ENCODE peak calls at places on chromosomes 7 and 10, in ten cellular contexts. Y, M, K, S, X, H, T, L, A and J are unnamed samples.

GRCh38 chr10:125101049-125101448 is 59.3 kb downstream of the CTBP2 start:
- DNase-seq in S (no peak), L (no peak), X (no peak), K (no peak), H (no peak), M (no peak), Y (no peak), A (no peak), T (no peak), J (no peak)

GRCh38 chr10:132282667-132283603 is 24.8 kb downstream of the STK32C start:
- DNase-seq in Y (no peak), X (no peak), A (no peak), L (no peak), T (no peak), H (no peak), M (no peak), S (no peak), K (peak; percentile 52), J (no peak)

GRCh38 chr10:31645786-31646185 is 282.8 kb downstream of the ARHGAP12 start:
- DNase-seq in M (no peak), K (no peak), Y (no peak), S (no peak), T (peak; percentile 26), A (no peak), L (no peak), X (no peak), H (no peak), J (no peak)

GRCh38 chr7:6476596-6477374 is 29.0 kb upstream of the DAGLB start:
- DNase-seq in A (no peak), S (no peak), T (no peak), K (no peak), X (no peak), Y (no peak), M (no peak), L (no peak), H (no peak), J (no peak)

GRCh38 chr7:149790146-149790548 is 16.8 kb upstream of the ZNF467 start:
- DNase-seq in L (peak; percentile 16), T (no peak), M (peak; percentile 70), S (peak; percentile 13), A (no peak), K (peak; percentile 47), Y (peak; percentile 61), H (no peak), X (no peak), J (no peak)

GRCh38 chr7:1555813-1556540 is at the start of gene TMEM184A:
- DNase-seq in X (no peak), S (no peak), Y (peak; percentile 47), H (no peak), T (no peak), A (no peak), L (peak; percentile 25), K (no peak), M (no peak), J (no peak)

GRCh38 chr10:121076760-121077159 is 225.6 kb downstream of the WDR11 start:
- DNase-seq in L (no peak), A (no peak), K (no peak), T (no peak), S (no peak), M (no peak), Y (no peak), H (no peak), X (no peak), J (no peak)

GRCh38 chr7:154927624-154928125 is 75.2 kb downstream of the PAXIP1 start:
- DNase-seq in K (peak; percentile 70), Y (no peak), A (peak; percentile 61), M (peak; percentile 62), S (peak; percentile 73), X (peak; percentile 68), H (peak; percentile 73), L (peak; percentile 29), T (peak; percentile 77), J (peak; percentile 77)

GRCh38 chr7:98294798-98295382 is 13.4 kb downstream of the BRI3 start:
- DNase-seq in H (peak; percentile 8), A (peak; percentile 55), T (peak; percentile 51), Y (peak; percentile 48), K (peak; percentile 83), L (no peak), X (no peak), M (peak; percentile 61), S (no peak), J (no peak)